ENCODE peak calls at places on chromosomes 4 and X, in ten cellular contexts. T is effector memory CD4-positive, alpha-beta T cell; O is lower leg skin; N is CD8-positive, alpha-beta T cell; K is astrocyte; E is HS-27A; H is retinal pigment epithelial cell; Y is Kasumi-1; G is skeletal muscle cell; F is hepatocyte. S is an unnamed sample.

GRCh38 chr4:136643416-136643815 is 888.9 kb downstream of the PCDH18 start:
- DNase-seq in F (no peak), T (no peak), Y (no peak), O (no peak), N (no peak), K (no peak), G (no peak), H (no peak), E (no peak), S (no peak)

GRCh38 chr4:139988863-139989765 is 164.9 kb downstream of the MAML3 start:
- DNase-seq in H (peak), E (peak), O (no peak), Y (peak), G (peak), T (no peak), N (no peak), F (peak), K (peak), S (no peak)

GRCh38 chr4:186807131-186807530 is 83.5 kb upstream of the FAT1 start:
- DNase-seq in N (no peak), G (no peak), E (no peak), T (no peak), Y (no peak), K (no peak), O (no peak), H (no peak), F (no peak), S (no peak)

GRCh38 chrX:119459181-119459580 is 9.1 kb upstream of the SLC25A5 start:
- DNase-seq in G (no peak), T (no peak), Y (no peak), N (no peak), K (no peak), H (no peak), E (no peak), F (no peak), O (no peak), S (no peak)

GRCh38 chrX:26651755-26652154 is 435.8 kb downstream of the MAGEB5 start:
- DNase-seq in O (no peak), F (no peak), E (no peak), H (no peak), T (no peak), Y (no peak), N (no peak), G (no peak), K (no peak), S (no peak)

GRCh38 chrX:66638591-66639500 is at the start of gene EDA2R:
- DNase-seq in E (no peak), O (no peak), N (no peak), K (peak), T (no peak), F (peak), Y (no peak), G (peak), H (peak), S (no peak)

GRCh38 chr4:51831133-51831532 is 11.8 kb upstream of the DCUN1D4 start:
- DNase-seq in H (no peak), T (peak), G (no peak), Y (peak), O (peak), K (no peak), F (peak), E (no peak), N (peak), S (peak)

GRCh38 chrX:96994088-96994487 is 110.4 kb downstream of the RPA4 start:
- DNase-seq in O (no peak), K (no peak), E (no peak), Y (peak), G (no peak), N (no peak), F (no peak), H (no peak), T (no peak), S (no peak)

GRCh38 chr4:41787931-41788330 is 39.4 kb upstream of the PHOX2B start:
- DNase-seq in Y (no peak), O (no peak), G (no peak), K (no peak), H (no peak), N (no peak), T (no peak), F (no peak), E (no peak), S (no peak)

GRCh38 chr4:38378478-38378877 is 285.5 kb upstream of the KLF3 start:
- DNase-seq in F (no peak), E (no peak), G (no peak), O (no peak), H (no peak), Y (no peak), K (no peak), N (no peak), T (no peak), S (no peak)

GRCh38 chr4:152259866-152260265 is 276.0 kb downstream of the FBXW7 start:
- DNase-seq in K (peak), H (peak), F (no peak), E (peak), G (no peak), N (no peak), T (no peak), Y (no peak), O (no peak), S (no peak)

GRCh38 chr4:108937066-108937465 is 174.2 kb upstream of the ETNPPL start:
- DNase-seq in H (no peak), T (no peak), Y (no peak), N (no peak), K (peak), F (no peak), G (no peak), O (no peak), E (peak), S (no peak)

GRCh38 chr4:41709844-41710481 is 38.6 kb downstream of the PHOX2B start:
- DNase-seq in O (no peak), N (no peak), K (peak), Y (no peak), E (peak), F (peak), T (no peak), G (peak), H (peak), S (no peak)

GRCh38 chr4:146368209-146368608 is 153.5 kb downstream of the SLC10A7 start:
- DNase-seq in N (no peak), E (no peak), K (no peak), Y (no peak), G (peak), T (no peak), O (no peak), H (peak), F (peak), S (no peak)

GRCh38 chrX:133674726-133675470 is 259.6 kb upstream of the GPC4 start:
- DNase-seq in K (no peak), E (no peak), T (no peak), G (no peak), F (peak), N (no peak), H (no peak), Y (no peak), O (no peak), S (no peak)

GRCh38 chrX:134010690-134011089 is 25.3 kb upstream of the GPC3 start:
- DNase-seq in Y (no peak), F (no peak), K (no peak), N (no peak), G (no peak), O (no peak), T (no peak), H (no peak), E (no peak), S (no peak)

GRCh38 chrX:101136235-101136634 is 38.2 kb downstream of the CENPI start:
- DNase-seq in O (no peak), E (no peak), N (no peak), F (no peak), T (no peak), G (no peak), Y (no peak), H (no peak), K (peak), S (no peak)

GRCh38 chr4:26032572-26033320 is 118.7 kb downstream of the SMIM20 start:
- DNase-seq in K (peak), H (no peak), Y (no peak), N (no peak), E (no peak), F (no peak), O (peak), G (peak), T (no peak), S (no peak)

GRCh38 chr4:51851090-51851936 is 8.4 kb downstream of the DCUN1D4 start:
- DNase-seq in K (no peak), T (no peak), H (no peak), E (no peak), O (no peak), G (no peak), N (no peak), F (no peak), Y (no peak), S (no peak)

GRCh38 chr4:123832173-123833026 is 435.8 kb downstream of the SPRY1 start:
- DNase-seq in G (peak), H (peak), E (peak), Y (no peak), O (peak), F (peak), N (no peak), K (peak), T (no peak), S (no peak)

GRCh38 chrX:96424007-96424406 is 260.6 kb upstream of the DIAPH2 start:
- DNase-seq in O (no peak), T (no peak), E (no peak), G (no peak), N (no peak), F (peak), H (no peak), K (no peak), Y (peak), S (no peak)